ENCODE peak calls at places on chromosomes 16 and 17, in six cellular contexts. K, Q, X, V, P and W are unnamed samples.

GRCh38 chr16:57619133-57619605 is 9.3 kb upstream of the ADGRG1 start:
- DNase-seq in V (no peak), K (no peak), P (no peak), Q (no peak), X (no peak), W (no peak)

GRCh38 chr16:73215482-73216377 is 167.8 kb upstream of the ZFHX3 start:
- DNase-seq in Q (peak; percentile 74), K (no peak), P (peak; percentile 97), X (no peak), V (no peak), W (peak; percentile 81)

GRCh38 chr17:77354721-77355455 is 214.1 kb downstream of the SEC14L1 start:
- DNase-seq in K (no peak), P (peak; percentile 99), V (peak; percentile 73), X (no peak), Q (peak; percentile 97), W (peak; percentile 94)

GRCh38 chr16:79805621-79806020 is 205.1 kb upstream of the MAF start:
- DNase-seq in X (no peak), Q (no peak), K (peak; percentile 20), P (no peak), V (no peak), W (no peak)

GRCh38 chr16:21264226-21265036 is 13.7 kb downstream of the CRYM start:
- DNase-seq in V (no peak), K (no peak), Q (no peak), P (peak; percentile 55), X (no peak), W (no peak)

GRCh38 chr16:22214893-22215292 is 8.8 kb downstream of the EEF2K start:
- DNase-seq in V (no peak), P (no peak), K (no peak), Q (no peak), X (no peak), W (no peak)

GRCh38 chr16:17544785-17545184 is 74.0 kb upstream of the XYLT1 start:
- DNase-seq in Q (no peak), V (no peak), X (no peak), K (peak; percentile 72), P (no peak), W (no peak)

GRCh38 chr16:67108489-67108888 is 1.3 kb upstream of the PHAF1 start:
- DNase-seq in K (no peak), V (no peak), Q (no peak), P (no peak), X (no peak), W (no peak)

GRCh38 chr17:9370464-9370863 is 205.2 kb downstream of the STX8 start:
- DNase-seq in P (peak; percentile 66), V (no peak), X (no peak), K (no peak), Q (peak; percentile 23), W (peak; percentile 45)

GRCh38 chr17:39753514-39754160 is 15.9 kb downstream of the GRB7 start:
- DNase-seq in X (no peak), P (peak; percentile 1), Q (no peak), V (peak; percentile 66), K (peak; percentile 82), W (no peak)

GRCh38 chr16:61934591-61934990 is 101.6 kb downstream of the CDH8 start:
- DNase-seq in Q (no peak), P (no peak), K (no peak), V (no peak), X (no peak), W (no peak)

GRCh38 chr17:39527220-39527813 is 66.0 kb downstream of the CDK12 start:
- DNase-seq in Q (no peak), K (peak; percentile 37), P (peak; percentile 10), V (no peak), X (peak; percentile 3), W (peak; percentile 41)

GRCh38 chr16:11554054-11554453 is 32.7 kb downstream of the LITAF start:
- DNase-seq in X (no peak), V (no peak), P (no peak), K (no peak), Q (no peak), W (no peak)

GRCh38 chr17:12739500-12739899 is 49.8 kb upstream of the ARHGAP44 start:
- DNase-seq in Q (no peak), K (no peak), P (no peak), X (no peak), V (no peak), W (no peak)

GRCh38 chr17:41705271-41705991 is 6.7 kb upstream of the GAST start:
- DNase-seq in X (no peak), P (peak; percentile 72), K (peak; percentile 52), V (no peak), Q (peak; percentile 59), W (peak; percentile 38)

GRCh38 chr17:78390241-78391050 is 12.0 kb downstream of the PGS1 start:
- DNase-seq in X (no peak), P (peak; percentile 99), K (no peak), Q (peak; percentile 99), V (no peak), W (peak; percentile 98)

GRCh38 chr16:1291576-1291974 is 17.9 kb upstream of the UBE2I start:
- DNase-seq in Q (no peak), P (no peak), V (no peak), K (no peak), X (no peak), W (no peak)

GRCh38 chr16:66441586-66442375 is 14.7 kb downstream of the BEAN1 start:
- DNase-seq in V (no peak), K (no peak), P (peak; percentile 55), Q (peak; percentile 73), X (no peak), W (peak; percentile 64)

GRCh38 chr17:82665891-82666290 is 17.6 kb upstream of the WDR45B start:
- DNase-seq in Q (no peak), P (no peak), K (no peak), X (no peak), V (no peak), W (no peak)

GRCh38 chr16:49485663-49486062 is 112.1 kb downstream of the C16orf78 start:
- DNase-seq in K (no peak), X (no peak), V (no peak), Q (no peak), P (no peak), W (peak; percentile 7)

GRCh38 chr17:42422412-42422957 is 571 bp downstream of the CAVIN1 start:
- DNase-seq in K (peak; percentile 44), Q (no peak), X (peak; percentile 40), P (no peak), V (peak; percentile 51), W (peak; percentile 48)

GRCh38 chr17:75854111-75854748 is 905 bp downstream of the WBP2 start:
- DNase-seq in X (no peak), K (no peak), Q (peak; percentile 84), P (peak; percentile 73), V (no peak), W (peak; percentile 78)

GRCh38 chr17:78174870-78175642 is 6.7 kb downstream of the SYNGR2 start:
- DNase-seq in V (no peak), Q (no peak), K (no peak), X (no peak), P (no peak), W (no peak)

GRCh38 chr16:87593710-87594258 is 8.5 kb upstream of the JPH3 start:
- DNase-seq in X (no peak), Q (no peak), V (no peak), K (no peak), P (no peak), W (no peak)